ENCODE peak calls at places on chromosomes 3 and 15, in five cellular contexts. A, M, B, O and C are unnamed samples. For H3K79me2, the result is how much of the 10 kb centered on the place peaks cover.

GRCh38 chr3:46660003-46660402 is 33.5 kb downstream of the ALS2CL start:
- DNase-seq in M (peak), A (no peak), B (no peak), O (no peak), C (no peak)

GRCh38 chr15:37134699-37135131 is 34.4 kb upstream of the MEIS2 start:
- DNase-seq in B (peak), A (peak), M (peak), O (peak), C (peak)

GRCh38 chr15:89898628-89899302 is 5.0 kb upstream of the AP3S2 start:
- DNase-seq in O (peak), M (peak), A (peak), B (peak), C (peak)

GRCh38 chr3:71987089-71987735 is 202.3 kb upstream of the PROK2 start:
- DNase-seq in B (peak), M (peak), O (peak), A (no peak), C (peak)

GRCh38 chr3:114035146-114035545 is 21.2 kb downstream of the CCDC191 start:
- DNase-seq in A (no peak), B (no peak), O (no peak), M (peak), C (no peak)

GRCh38 chr3:31392568-31392967 is 140.2 kb upstream of the STT3B start:
- DNase-seq in O (no peak), B (no peak), A (no peak), M (no peak), C (no peak)

GRCh38 chr15:78437107-78437761 is 782 bp upstream of the IREB2 start:
- DNase-seq in M (no peak), O (no peak), B (peak), A (peak), C (peak)

GRCh38 chr3:100411091-100411982 is 10.0 kb downstream of the LNP1 start:
- DNase-seq in M (no peak), O (no peak), B (no peak), A (no peak), C (no peak)

GRCh38 chr3:6860149-6860548 is 766 bp upstream of the GRM7 start:
- DNase-seq in B (no peak), A (peak), M (no peak), O (no peak), C (no peak)

GRCh38 chr15:85458764-85459163 is 78.4 kb downstream of the AKAP13 start:
- DNase-seq in A (no peak), B (no peak), O (no peak), M (peak), C (no peak)

GRCh38 chr3:167611718-167612117 is 42.0 kb downstream of the WDR49 start:
- DNase-seq in A (no peak), B (no peak), O (no peak), M (no peak), C (no peak)

GRCh38 chr3:69724722-69725435 is 14.4 kb upstream of the MITF start:
- DNase-seq in M (no peak), A (no peak), B (no peak), O (peak), C (peak)

GRCh38 chr3:159762238-159762637 is 226.4 kb upstream of the IL12A start:
- DNase-seq in A (peak), O (no peak), M (peak), B (no peak), C (peak)

GRCh38 chr15:77035584-77035983 is 35.3 kb downstream of the TSPAN3 start:
- DNase-seq in B (no peak), O (peak), A (no peak), M (no peak), C (no peak)

GRCh38 chr3:183285828-183286457 is 32.9 kb downstream of the B3GNT5 start:
- DNase-seq in B (peak), A (no peak), M (peak), O (peak), C (no peak)

GRCh38 chr15:29568840-29569532 is 253.3 kb downstream of the TJP1 start:
- DNase-seq in A (peak), O (peak), B (peak), M (peak), C (peak)

GRCh38 chr3:157452097-157452496 is 15.4 kb downstream of the PTX3 start:
- DNase-seq in A (no peak), O (no peak), B (no peak), M (no peak), C (no peak)

GRCh38 chr3:44992555-44993470 is 16.8 kb downstream of the EXOSC7 start:
- DNase-seq in M (peak), B (no peak), O (peak), A (peak), C (peak)

GRCh38 chr3:131555456-131555855 is 52.7 kb upstream of the MRPL3 start:
- DNase-seq in A (no peak), M (peak), O (no peak), B (no peak), C (no peak)

GRCh38 chr3:115885621-115886020 is 262.3 kb downstream of the GAP43 start:
- DNase-seq in M (peak), B (no peak), A (peak), O (peak), C (peak)

GRCh38 chr3:37693791-37694194 is 167.9 kb upstream of the CTDSPL start:
- DNase-seq in A (no peak), M (no peak), B (no peak), O (no peak), C (peak)

GRCh38 chr3:52730681-52731080 is 24.8 kb downstream of the SPCS1 start:
- DNase-seq in M (no peak), B (no peak), A (no peak), O (no peak), C (no peak)

GRCh38 chr3:141618938-141619337 is 119.2 kb upstream of the RNF7 start:
- DNase-seq in A (no peak), O (no peak), M (no peak), B (no peak), C (peak)

GRCh38 chr3:73508330-73508954 is 116.3 kb downstream of the PDZRN3 start:
- DNase-seq in O (peak), B (peak), M (peak), A (peak), C (peak)

GRCh38 chr3:185421577-185422232 is 58.8 kb downstream of the MAP3K13 start:
- DNase-seq in M (no peak), A (no peak), B (no peak), O (no peak), C (no peak)

GRCh38 chr15:22955544-22956085 is 24.6 kb downstream of the CYFIP1 start:
- DNase-seq in O (no peak), B (no peak), M (no peak), A (no peak), C (no peak)

GRCh38 chr3:125050486-125051172 is 5.2 kb downstream of the HEG1 start:
- DNase-seq in A (no peak), M (no peak), B (no peak), O (no peak), C (peak)

GRCh38 chr3:52596658-52597265 is 60.4 kb downstream of the UQCC5 start:
- DNase-seq in O (no peak), A (no peak), B (no peak), M (no peak), C (no peak)

DNA sequence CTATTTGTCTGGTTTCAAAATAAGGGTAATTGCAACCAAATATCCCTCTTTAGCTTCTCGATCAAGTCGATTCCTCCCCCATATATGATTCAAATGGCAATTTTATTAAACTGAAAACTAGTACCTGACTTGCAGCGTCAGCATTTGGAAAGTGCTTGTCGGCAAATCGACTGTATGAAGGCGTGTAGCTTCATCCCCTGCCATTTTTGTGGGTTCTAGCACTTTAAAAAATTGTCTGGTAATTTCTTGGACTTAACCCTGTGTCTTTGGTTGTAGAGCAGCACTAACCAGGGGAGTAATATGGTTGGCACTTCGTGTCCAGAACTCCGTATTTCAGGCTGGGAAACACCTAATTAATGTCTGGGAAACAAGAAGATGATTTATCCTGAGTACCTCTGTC is 573 bp downstream of the MME start:
- DNase-seq in M (peak), A (no peak), O (no peak), B (no peak), C (peak)
- H3K4me3 ChIP-seq in M (peak), A (peak), O (peak), B (no peak), C (peak)

GRCh38 chr3:126714296-126714900 is 10.4 kb downstream of the CHCHD6 start:
- DNase-seq in B (no peak), M (no peak), A (no peak), O (no peak), C (no peak)

GRCh38 chr3:126713229-126713628 is 9.2 kb downstream of the CHCHD6 start:
- DNase-seq in B (no peak), A (no peak), O (no peak), M (no peak), C (no peak)

GRCh38 chr3:126714921-126715320 is 10.9 kb downstream of the CHCHD6 start:
- DNase-seq in B (no peak), M (no peak), O (no peak), A (no peak), C (peak)

GRCh38 chr3:126715432-126715831 is 11.4 kb downstream of the CHCHD6 start:
- DNase-seq in M (no peak), O (no peak), B (no peak), A (no peak), C (no peak)

DNA sequence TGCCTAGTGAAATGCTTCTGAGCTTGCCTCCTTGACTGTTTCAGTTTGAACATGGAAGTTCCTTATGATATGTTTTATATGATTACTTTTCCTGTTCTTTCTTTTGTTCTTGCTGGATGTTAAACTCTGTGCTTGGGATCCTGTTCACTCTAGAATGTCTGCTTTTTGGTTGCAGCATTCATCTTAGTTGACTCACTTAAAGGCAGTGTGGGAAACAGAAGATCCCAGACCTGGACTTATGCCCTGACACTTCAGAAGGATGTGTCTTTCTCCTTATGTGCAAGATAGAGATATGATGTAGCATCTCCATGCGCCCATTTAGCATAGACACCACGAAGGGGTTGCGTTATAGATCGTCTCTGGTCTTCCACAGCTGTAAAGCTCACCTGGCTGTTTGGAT is 7.3 kb downstream of the CHCHD6 start:
- DNase-seq in B (no peak), M (peak), O (no peak), A (no peak), C (peak)
- H3K79me2 ChIP-seq in B (half or more), M (under half), O (under half), A (under half), C (half or more)

DNA sequence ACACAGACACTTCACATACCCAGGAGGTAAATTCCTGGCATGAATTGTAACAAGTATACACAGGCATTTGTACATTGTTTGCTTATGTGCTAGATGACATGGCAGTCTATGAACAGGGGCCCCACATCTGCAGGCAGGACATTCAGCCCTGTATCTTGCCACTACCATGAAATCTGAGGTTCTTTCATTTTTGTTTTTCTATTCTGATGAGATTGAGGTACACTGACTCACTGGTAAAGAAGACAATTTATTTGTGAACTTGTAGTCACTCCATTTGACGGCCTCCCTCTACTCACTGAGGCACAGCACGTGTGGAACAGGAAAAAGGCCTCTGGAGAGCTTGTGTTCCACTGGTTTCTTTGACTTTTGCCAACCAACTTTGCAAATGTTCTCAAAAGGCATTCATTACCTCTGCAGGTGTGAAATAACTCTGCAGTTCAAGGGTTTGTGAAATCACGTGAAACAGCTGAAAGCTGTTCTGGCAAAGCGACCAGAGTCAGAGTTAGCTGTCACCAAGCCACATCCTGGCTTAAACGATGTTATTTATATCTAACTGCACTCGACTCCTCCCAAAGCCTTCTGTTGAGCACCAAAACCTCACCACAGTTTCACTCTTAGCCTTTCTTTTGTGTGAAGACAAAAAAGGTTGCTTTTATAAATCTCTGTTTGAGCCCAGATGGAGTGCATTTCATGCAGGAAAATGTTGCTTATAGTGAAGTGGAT is 401.4 kb upstream of the CFAP20DC start:
- DNase-seq in A (no peak), O (no peak), B (no peak), M (no peak), C (no peak)
- H3K4me3 ChIP-seq in A (no peak), O (no peak), B (no peak), M (no peak), C (no peak)

GRCh38 chr3:15839568-15839967 is 41.8 kb upstream of the ANKRD28 start:
- DNase-seq in M (no peak), O (no peak), A (no peak), B (no peak), C (no peak)
- H3K79me2 ChIP-seq in M (half or more), O (half or more), A (half or more), B (half or more), C (half or more)